ENCODE peak calls at places on chromosomes 13 and 19, in five cellular contexts. B, Z, O, C and T are unnamed samples.

GRCh38 chr13:62710766-62711165 is 1295.1 kb upstream of the PCDH20 start:
- DNase-seq in O (no peak), B (no peak), C (no peak), Z (no peak), T (no peak)

GRCh38 chr19:29596885-29597525 is 9.1 kb upstream of the POP4 start:
- DNase-seq in O (no peak), C (no peak), B (peak), Z (no peak), T (no peak)

GRCh38 chr19:46381746-46382345 is 31.5 kb downstream of the CCDC8 start:
- DNase-seq in O (no peak), Z (no peak), B (no peak), C (no peak), T (no peak)

GRCh38 chr13:110912651-110913051 is 2.2 kb downstream of the ANKRD10 start:
- DNase-seq in Z (no peak), O (peak), B (no peak), C (peak), T (peak)

GRCh38 chr19:44741258-44741731 is 7.2 kb upstream of the BCL3 start:
- DNase-seq in O (no peak), Z (no peak), C (peak), B (no peak), T (no peak)

GRCh38 chr13:114282143-114282685 is 813 bp downstream of the UPF3A start:
- DNase-seq in O (peak), B (no peak), C (peak), Z (no peak), T (peak)

GRCh38 chr13:50699874-50700663 is 143.4 kb downstream of the DLEU7 start:
- DNase-seq in O (no peak), C (no peak), B (no peak), Z (no peak), T (peak)

GRCh38 chr13:40613192-40613818 is 53.1 kb downstream of the FOXO1 start:
- DNase-seq in C (peak), Z (no peak), B (no peak), O (no peak), T (peak)

GRCh38 chr13:104086759-104087158 is 1020.5 kb upstream of the SLC10A2 start:
- DNase-seq in C (no peak), B (no peak), Z (no peak), O (no peak), T (no peak)

GRCh38 chr19:55251296-55252081 is 7.3 kb downstream of the PPP6R1 start:
- DNase-seq in B (no peak), C (no peak), Z (no peak), O (no peak), T (peak)